ENCODE peak calls at places on chromosomes 2 and 18, in five cellular contexts. G is GM12878, V is K562, O is IMR-90, J is A549. S is an unnamed sample.

GRCh38 chr2:10956006-10956790 is 44.5 kb downstream of the KCNF1 start:
- DNase-seq in G (no peak), V (no peak), O (no peak), J (no peak), S (no peak)

GRCh38 chr2:62201307-62201706 is 5.4 kb downstream of the B3GNT2 start:
- DNase-seq in G (no peak), V (no peak), O (peak), J (no peak), S (no peak)

GRCh38 chr18:23938046-23938756 is 76.4 kb upstream of the TTC39C start:
- DNase-seq in G (no peak), V (peak), O (no peak), J (no peak), S (no peak)

GRCh38 chr2:121118951-121119350 is 166.1 kb downstream of the TFCP2L1 start:
- DNase-seq in G (no peak), V (no peak), O (no peak), J (no peak), S (no peak)

GRCh38 chr2:53217250-53217649 is 550.4 kb upstream of the CHAC2 start:
- DNase-seq in G (no peak), V (no peak), O (no peak), J (no peak), S (no peak)

GRCh38 chr18:1965016-1965415 is 606.3 kb downstream of the METTL4 start:
- DNase-seq in G (no peak), V (no peak), O (no peak), J (no peak), S (no peak)

GRCh38 chr18:59051470-59052165 is 88.1 kb upstream of the SEC11C start:
- DNase-seq in G (no peak), V (no peak), O (no peak), J (no peak), S (no peak)

GRCh38 chr18:3015203-3015590 is 2.3 kb upstream of the LPIN2 start:
- DNase-seq in G (no peak), V (peak), O (peak), J (peak), S (peak)

GRCh38 chr18:58578835-58579560 is 49.9 kb downstream of the ALPK2 start:
- DNase-seq in G (no peak), V (no peak), O (peak), J (peak), S (peak)

GRCh38 chr18:3660719-3661118 is 210.7 kb downstream of the TGIF1 start:
- DNase-seq in G (no peak), V (peak), O (no peak), J (no peak), S (no peak)

GRCh38 chr2:23940262-23940975 is at the start of gene UBXN2A:
- DNase-seq in G (no peak), V (peak), O (peak), J (peak), S (peak)

GRCh38 chr2:52386433-52386832 is 1354.5 kb upstream of the NRXN1 start:
- DNase-seq in G (no peak), V (no peak), O (no peak), J (no peak), S (no peak)

GRCh38 chr2:98807221-98807620 is 76.3 kb upstream of the MGAT4A start:
- DNase-seq in G (no peak), V (no peak), O (no peak), J (no peak), S (no peak)

GRCh38 chr2:168816369-168816768 is 13.9 kb downstream of the NOSTRIN start:
- DNase-seq in G (no peak), V (no peak), O (peak), J (peak), S (no peak)

GRCh38 chr2:125490308-125490707 is 1165.7 kb upstream of the GYPC start:
- DNase-seq in G (no peak), V (no peak), O (no peak), J (no peak), S (no peak)

GRCh38 chr2:55995206-55995605 is 71.6 kb upstream of the EFEMP1 start:
- DNase-seq in G (no peak), V (no peak), O (no peak), J (no peak), S (no peak)

GRCh38 chr2:216012133-216012829 is 1.1 kb downstream of the MREG start:
- DNase-seq in G (no peak), V (peak), O (no peak), J (peak), S (peak)

GRCh38 chr2:73080321-73081131 is 9.0 kb upstream of the SFXN5 start:
- DNase-seq in G (no peak), V (no peak), O (no peak), J (no peak), S (no peak)

GRCh38 chr2:174573621-174574081 is 24.0 kb downstream of the WIPF1 start:
- DNase-seq in G (no peak), V (no peak), O (no peak), J (no peak), S (no peak)

GRCh38 chr2:110708455-110708854 is 23.9 kb upstream of the ACOXL start:
- DNase-seq in G (no peak), V (no peak), O (no peak), J (no peak), S (no peak)

GRCh38 chr2:31193066-31193396 is 24.3 kb downstream of the CAPN14 start:
- DNase-seq in G (no peak), V (peak), O (no peak), J (no peak), S (no peak)

DNA sequence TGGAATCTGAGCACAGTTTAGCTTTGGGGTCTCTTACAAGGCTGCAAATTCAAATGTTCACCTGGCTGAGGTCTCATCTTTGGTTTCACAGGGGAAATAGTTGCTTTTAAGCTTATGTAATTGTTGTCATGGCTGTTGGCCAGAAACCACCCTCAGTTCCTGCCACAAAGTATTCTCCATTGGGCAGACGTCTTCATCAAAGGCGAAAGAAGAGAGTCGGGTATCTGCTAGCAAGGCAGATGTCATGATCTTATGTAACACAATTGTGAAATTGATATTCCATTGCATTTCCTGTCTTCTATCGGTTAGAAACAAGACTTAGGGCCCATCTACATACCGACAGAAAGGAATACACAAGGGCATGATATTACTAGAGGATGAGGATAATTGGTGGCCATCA is 816.2 kb downstream of the MBD2 start:
- DNase-seq in G (no peak), V (no peak), O (no peak), J (no peak), S (no peak)
- TF ChIP-seq RFX5 in G (no peak), V (no peak), O (no peak), J (no peak), S (no peak)

DNA sequence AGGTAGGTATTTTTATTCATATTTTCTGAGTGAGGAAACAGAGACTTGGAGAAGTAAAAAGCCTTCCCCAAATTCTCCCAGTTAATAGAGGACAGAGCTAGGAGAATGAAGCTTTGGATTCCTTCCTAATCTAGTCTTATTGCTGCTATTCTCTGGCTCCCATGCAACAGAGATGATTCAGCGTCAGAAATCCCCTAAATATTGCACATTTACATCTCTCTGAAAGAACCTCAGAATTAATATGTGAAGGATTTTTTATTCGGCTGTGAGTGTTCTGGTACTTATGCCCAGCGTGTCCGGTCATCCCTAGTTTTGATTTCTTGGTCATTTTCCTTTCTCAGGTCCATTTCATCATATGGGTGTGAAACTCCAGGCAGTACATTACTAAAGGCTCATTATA is 91.2 kb upstream of the SESTD1 start:
- DNase-seq in G (no peak), V (no peak), O (peak), J (no peak), S (no peak)
- TF ChIP-seq RFX5 in G (no peak), V (no peak), O (no peak), J (no peak), S (no peak)

GRCh38 chr2:212922701-212923100 is 228.7 kb downstream of the IKZF2 start:
- DNase-seq in G (no peak), V (no peak), O (no peak), J (no peak), S (no peak)

GRCh38 chr2:212918336-212918735 is 233.1 kb downstream of the IKZF2 start:
- DNase-seq in G (no peak), V (no peak), O (no peak), J (no peak), S (no peak)

GRCh38 chr2:212921061-212921460 is 230.4 kb downstream of the IKZF2 start:
- DNase-seq in G (no peak), V (no peak), O (no peak), J (no peak), S (no peak)

GRCh38 chr2:212921711-212922110 is 229.7 kb downstream of the IKZF2 start:
- DNase-seq in G (no peak), V (no peak), O (no peak), J (no peak), S (no peak)

GRCh38 chr2:212919238-212919637 is 232.2 kb downstream of the IKZF2 start:
- DNase-seq in G (no peak), V (no peak), O (no peak), J (no peak), S (no peak)
- TF ChIP-seq RFX5 in G (no peak), V (no peak), O (no peak), J (no peak), S (no peak)

DNA sequence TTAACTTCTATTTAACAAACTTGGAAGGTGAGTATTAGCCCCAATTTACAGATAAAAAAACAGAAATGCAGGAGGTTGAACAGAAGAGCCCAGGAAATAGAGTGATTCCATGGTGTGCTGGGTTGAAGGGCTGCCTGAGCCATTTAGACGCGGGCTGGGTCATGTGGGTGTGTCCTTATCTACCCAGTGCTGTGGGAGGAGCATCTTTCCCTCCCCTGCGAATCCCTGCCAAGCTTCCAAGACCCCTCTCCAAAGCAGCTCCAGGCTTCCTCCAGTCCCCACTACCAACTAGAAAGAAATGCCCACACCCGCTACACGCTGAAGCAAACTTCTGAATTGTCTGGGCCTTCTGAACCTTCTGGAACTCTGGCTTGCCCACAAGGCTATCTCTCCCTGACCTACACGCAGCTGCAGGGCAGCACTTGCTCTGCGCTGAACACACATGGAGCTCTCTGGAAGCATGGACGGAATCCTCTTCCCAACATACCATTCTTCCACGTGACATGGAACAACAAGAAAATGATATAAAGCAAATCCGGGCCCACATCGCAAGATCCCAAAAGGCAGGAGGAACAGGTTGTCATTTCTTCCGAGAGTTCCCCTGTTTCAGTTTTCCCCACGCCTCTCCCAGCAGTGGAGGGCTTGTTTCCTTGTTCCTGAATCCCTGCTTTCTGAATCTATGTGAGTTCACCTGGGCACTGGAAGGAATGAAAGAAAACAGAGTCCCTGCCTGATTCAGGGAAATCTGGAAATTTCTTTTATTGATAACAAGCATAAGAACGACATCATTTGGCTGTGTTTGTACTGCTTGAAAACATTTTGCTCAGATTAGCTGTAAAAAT is 562.7 kb upstream of the ID2 start:
- DNase-seq in G (no peak), V (no peak), O (no peak), J (no peak), S (no peak)
- TF ChIP-seq RFX5 in G (no peak), V (no peak), O (no peak), J (no peak), S (no peak)

DNA sequence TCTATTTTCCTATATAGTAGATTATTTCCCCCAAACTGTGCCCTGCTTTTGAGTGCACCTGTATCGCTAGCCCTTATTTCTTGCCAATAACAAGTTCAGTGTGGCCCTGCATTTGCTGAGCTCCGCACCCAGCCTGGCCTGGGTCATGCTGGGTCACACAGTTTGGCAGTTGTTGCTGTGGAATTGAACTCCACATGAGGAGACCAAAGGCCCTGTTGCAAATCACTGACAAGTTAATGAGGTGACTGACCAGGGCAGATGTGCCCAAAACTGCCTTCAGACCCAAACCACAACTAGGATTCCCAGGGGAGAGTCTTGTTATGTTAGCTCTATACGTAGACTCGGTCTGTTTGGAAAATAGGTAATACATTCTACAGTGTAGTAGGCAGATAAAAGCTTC is 31.0 kb downstream of the COL4A4 start:
- DNase-seq in G (no peak), V (no peak), O (no peak), J (no peak), S (no peak)
- TF ChIP-seq RFX5 in G (no peak), V (no peak), O (no peak), J (no peak), S (no peak)

DNA sequence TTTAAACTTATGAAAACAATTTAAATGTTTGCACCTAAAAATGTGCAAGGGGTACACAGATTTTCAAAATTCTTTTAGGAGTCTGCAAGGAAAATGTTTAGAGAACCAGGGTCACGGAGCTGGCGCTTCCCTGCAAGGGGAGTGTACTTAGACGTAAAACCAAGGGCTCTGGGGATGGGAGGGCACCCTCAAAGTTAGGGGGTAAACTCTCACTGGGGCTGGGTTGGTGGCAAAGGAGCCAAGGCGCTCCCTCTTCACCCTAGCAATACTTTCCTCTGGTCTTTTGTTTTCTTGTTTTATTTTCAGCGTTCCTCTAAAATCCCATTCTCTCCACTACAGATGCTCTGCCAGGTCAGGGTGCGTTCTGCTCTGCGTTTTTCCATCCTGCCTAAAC is 20.0 kb downstream of the TMEM247 start:
- DNase-seq in G (no peak), V (no peak), O (no peak), J (no peak), S (no peak)
- TF ChIP-seq RFX5 in G (no peak), V (no peak), O (no peak), J (no peak), S (no peak)

DNA sequence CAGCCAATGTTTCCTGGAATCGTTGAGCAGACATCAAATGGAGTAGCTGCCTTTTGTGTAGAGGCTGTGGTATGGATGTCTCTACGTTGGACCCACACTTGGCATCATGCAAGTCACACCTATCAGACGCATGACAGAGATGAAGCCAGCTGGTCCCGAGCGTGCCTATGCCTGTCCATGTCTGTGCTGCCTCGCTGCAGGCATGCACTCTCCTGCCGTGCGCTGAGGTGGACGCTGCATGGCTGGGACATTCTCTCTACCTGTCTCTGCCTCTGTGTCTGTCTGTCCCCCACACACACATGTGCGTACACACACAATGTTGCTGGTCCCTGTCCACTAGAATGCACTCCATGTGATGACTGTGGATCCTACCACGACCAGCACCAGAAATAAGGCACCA is 514.2 kb upstream of the MYT1L start:
- DNase-seq in G (no peak), V (no peak), O (no peak), J (no peak), S (no peak)
- TF ChIP-seq RFX5 in G (no peak), V (no peak), O (no peak), J (no peak), S (no peak)

DNA sequence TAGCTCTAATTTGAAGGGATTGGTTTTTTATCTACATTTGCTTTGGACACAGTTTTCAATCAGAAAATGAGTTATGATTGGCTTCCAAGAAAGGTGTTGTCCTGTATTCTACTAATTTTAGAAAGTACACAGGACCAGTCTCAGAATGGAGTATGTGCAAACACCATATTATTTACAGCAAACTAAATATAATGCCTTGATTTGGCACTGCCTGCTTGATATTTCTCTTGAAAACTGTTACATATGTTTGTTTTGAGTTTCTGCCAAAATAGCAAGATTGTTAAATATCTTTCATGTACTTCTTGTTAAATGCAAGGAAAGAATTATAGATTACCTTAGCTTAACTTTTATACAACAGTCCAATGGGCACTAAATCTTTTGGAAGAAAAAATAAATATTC is 694.9 kb downstream of the KCNJ3 start:
- DNase-seq in G (no peak), V (no peak), O (no peak), J (no peak), S (no peak)
- TF ChIP-seq RFX5 in G (no peak), V (no peak), O (no peak), J (no peak), S (no peak)

DNA sequence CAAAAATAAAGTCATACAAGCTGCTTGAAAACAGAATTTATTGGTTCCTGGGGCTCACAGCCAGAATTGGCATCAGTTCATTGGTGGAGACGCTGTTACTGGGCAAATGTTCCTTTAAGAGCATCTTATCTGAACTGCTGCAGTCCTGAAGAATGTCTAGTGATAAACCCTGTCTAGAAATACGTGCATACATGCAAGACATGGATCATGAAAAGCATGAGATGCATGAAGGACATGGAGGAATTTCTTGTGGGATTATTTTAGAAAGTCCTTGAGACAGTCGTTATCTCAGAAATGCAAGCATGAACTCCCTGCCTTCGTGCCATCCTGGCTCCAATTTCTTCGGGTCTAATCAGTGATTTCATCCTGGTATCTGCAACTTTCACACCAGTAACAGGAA is 32.5 kb upstream of the FHOD3 start:
- DNase-seq in G (no peak), V (peak), O (no peak), J (no peak), S (no peak)
- TF ChIP-seq RFX5 in G (no peak), V (no peak), O (no peak), J (no peak), S (no peak)

GRCh38 chr2:64923385-64923710 is 65.9 kb upstream of the SLC1A4 start:
- DNase-seq in G (no peak), V (no peak), O (no peak), J (no peak), S (no peak)
- TF ChIP-seq RFX5 in G (no peak), V (no peak), O (no peak), J (no peak), S (no peak)

S was measured in HepG2.